ENCODE peak calls at places on chromosome 4, in five cellular contexts. One of them, this sample, is unnamed.
A peak's percentile ranks its signal among the peaks of the same experiment; 100 is the strongest.

GRCh38 chr4:142416121-142416520 is 430.0 kb downstream of the INPP4B start:
- DNase-seq in WTC11: no peak
- DNase-seq in right lobe of liver: no peak
- DNase-seq in NCI-H2081: no peak
- DNase-seq in stimulated activated CD8-positive, alpha-beta memory T cell treated with anti-CD3 and anti-CD28 coated beads, Interleukin-15, amount 100 ng/mL, for 48 hours: no peak
- DNase-seq in this sample: no peak

GRCh38 chr4:176400816-176401461 is 81.2 kb downstream of the SPCS3 start:
- DNase-seq in WTC11: no peak
- DNase-seq in right lobe of liver: no peak
- DNase-seq in NCI-H2081: no peak
- DNase-seq in stimulated activated CD8-positive, alpha-beta memory T cell treated with anti-CD3 and anti-CD28 coated beads, Interleukin-15, amount 100 ng/mL, for 48 hours: no peak
- DNase-seq in this sample: no peak

GRCh38 chr4:5192271-5192670 is 141.0 kb downstream of the STK32B start:
- DNase-seq in WTC11: no peak
- DNase-seq in right lobe of liver: no peak
- DNase-seq in NCI-H2081: no peak
- DNase-seq in stimulated activated CD8-positive, alpha-beta memory T cell treated with anti-CD3 and anti-CD28 coated beads, Interleukin-15, amount 100 ng/mL, for 48 hours: no peak
- DNase-seq in this sample: no peak

GRCh38 chr4:93313207-93313606 is 515.3 kb upstream of the ATOH1 start:
- DNase-seq in WTC11: no peak
- DNase-seq in right lobe of liver: no peak
- DNase-seq in NCI-H2081: no peak
- DNase-seq in stimulated activated CD8-positive, alpha-beta memory T cell treated with anti-CD3 and anti-CD28 coated beads, Interleukin-15, amount 100 ng/mL, for 48 hours: no peak
- DNase-seq in this sample: no peak

GRCh38 chr4:10078481-10079233 is 37.9 kb downstream of the WDR1 start:
- DNase-seq in WTC11: peak; percentile 3
- DNase-seq in right lobe of liver: peak; percentile 44
- DNase-seq in NCI-H2081: no peak
- DNase-seq in stimulated activated CD8-positive, alpha-beta memory T cell treated with anti-CD3 and anti-CD28 coated beads, Interleukin-15, amount 100 ng/mL, for 48 hours: no peak
- DNase-seq in this sample: peak; percentile 64

GRCh38 chr4:138645289-138645688 is 370.3 kb upstream of the NOCT start:
- DNase-seq in WTC11: no peak
- DNase-seq in right lobe of liver: no peak
- DNase-seq in NCI-H2081: no peak
- DNase-seq in stimulated activated CD8-positive, alpha-beta memory T cell treated with anti-CD3 and anti-CD28 coated beads, Interleukin-15, amount 100 ng/mL, for 48 hours: no peak
- DNase-seq in this sample: no peak

GRCh38 chr4:52260507-52261302 is 209.6 kb downstream of the SPATA18 start:
- DNase-seq in WTC11: no peak
- DNase-seq in right lobe of liver: no peak
- DNase-seq in NCI-H2081: no peak
- DNase-seq in stimulated activated CD8-positive, alpha-beta memory T cell treated with anti-CD3 and anti-CD28 coated beads, Interleukin-15, amount 100 ng/mL, for 48 hours: no peak
- DNase-seq in this sample: no peak

GRCh38 chr4:162499478-162499877 is 335.7 kb upstream of the FSTL5 start:
- DNase-seq in WTC11: no peak
- DNase-seq in right lobe of liver: no peak
- DNase-seq in NCI-H2081: no peak
- DNase-seq in stimulated activated CD8-positive, alpha-beta memory T cell treated with anti-CD3 and anti-CD28 coated beads, Interleukin-15, amount 100 ng/mL, for 48 hours: no peak
- DNase-seq in this sample: no peak

GRCh38 chr4:100261346-100261745 is 71.1 kb upstream of the DDIT4L start:
- DNase-seq in WTC11: no peak
- DNase-seq in right lobe of liver: no peak
- DNase-seq in NCI-H2081: no peak
- DNase-seq in stimulated activated CD8-positive, alpha-beta memory T cell treated with anti-CD3 and anti-CD28 coated beads, Interleukin-15, amount 100 ng/mL, for 48 hours: no peak
- DNase-seq in this sample: no peak

GRCh38 chr4:155679343-155679742 is 12.7 kb downstream of the GUCY1A1 start:
- DNase-seq in WTC11: no peak
- DNase-seq in right lobe of liver: no peak
- DNase-seq in NCI-H2081: no peak
- DNase-seq in stimulated activated CD8-positive, alpha-beta memory T cell treated with anti-CD3 and anti-CD28 coated beads, Interleukin-15, amount 100 ng/mL, for 48 hours: no peak
- DNase-seq in this sample: peak; percentile 49

GRCh38 chr4:924107-925096 is 7.7 kb downstream of the GAK start:
- DNase-seq in WTC11: no peak
- DNase-seq in right lobe of liver: no peak
- DNase-seq in NCI-H2081: no peak
- DNase-seq in stimulated activated CD8-positive, alpha-beta memory T cell treated with anti-CD3 and anti-CD28 coated beads, Interleukin-15, amount 100 ng/mL, for 48 hours: peak; percentile 25
- DNase-seq in this sample: peak; percentile 55

GRCh38 chr4:147368948-147369347 is 111.9 kb upstream of the EDNRA start:
- DNase-seq in WTC11: no peak
- DNase-seq in right lobe of liver: no peak
- DNase-seq in NCI-H2081: no peak
- DNase-seq in stimulated activated CD8-positive, alpha-beta memory T cell treated with anti-CD3 and anti-CD28 coated beads, Interleukin-15, amount 100 ng/mL, for 48 hours: no peak
- DNase-seq in this sample: no peak

GRCh38 chr4:56907009-56907408 is 691 bp upstream of the REST start:
- DNase-seq in WTC11: peak; percentile 35
- DNase-seq in right lobe of liver: no peak
- DNase-seq in NCI-H2081: no peak
- DNase-seq in stimulated activated CD8-positive, alpha-beta memory T cell treated with anti-CD3 and anti-CD28 coated beads, Interleukin-15, amount 100 ng/mL, for 48 hours: no peak
- DNase-seq in this sample: no peak

GRCh38 chr4:140047017-140047640 is 106.9 kb downstream of the MAML3 start:
- DNase-seq in WTC11: peak; percentile 12
- DNase-seq in right lobe of liver: no peak
- DNase-seq in NCI-H2081: no peak
- DNase-seq in stimulated activated CD8-positive, alpha-beta memory T cell treated with anti-CD3 and anti-CD28 coated beads, Interleukin-15, amount 100 ng/mL, for 48 hours: no peak
- DNase-seq in this sample: no peak

GRCh38 chr4:106914223-106914622 is 121.9 kb downstream of the DKK2 start:
- DNase-seq in WTC11: no peak
- DNase-seq in right lobe of liver: no peak
- DNase-seq in NCI-H2081: no peak
- DNase-seq in stimulated activated CD8-positive, alpha-beta memory T cell treated with anti-CD3 and anti-CD28 coated beads, Interleukin-15, amount 100 ng/mL, for 48 hours: no peak
- DNase-seq in this sample: no peak

GRCh38 chr4:64144994-64145393 is 264.3 kb downstream of the TECRL start:
- DNase-seq in WTC11: no peak
- DNase-seq in right lobe of liver: no peak
- DNase-seq in NCI-H2081: peak; percentile 84
- DNase-seq in stimulated activated CD8-positive, alpha-beta memory T cell treated with anti-CD3 and anti-CD28 coated beads, Interleukin-15, amount 100 ng/mL, for 48 hours: no peak
- DNase-seq in this sample: no peak

GRCh38 chr4:48109413-48110263 is 24.4 kb downstream of the TXK start:
- DNase-seq in WTC11: no peak
- DNase-seq in right lobe of liver: no peak
- DNase-seq in NCI-H2081: peak; percentile 47
- DNase-seq in stimulated activated CD8-positive, alpha-beta memory T cell treated with anti-CD3 and anti-CD28 coated beads, Interleukin-15, amount 100 ng/mL, for 48 hours: no peak
- DNase-seq in this sample: no peak

GRCh38 chr4:124177647-124178425 is 534.7 kb downstream of the ANKRD50 start:
- DNase-seq in WTC11: no peak
- DNase-seq in right lobe of liver: no peak
- DNase-seq in NCI-H2081: no peak
- DNase-seq in stimulated activated CD8-positive, alpha-beta memory T cell treated with anti-CD3 and anti-CD28 coated beads, Interleukin-15, amount 100 ng/mL, for 48 hours: no peak
- DNase-seq in this sample: no peak

GRCh38 chr4:22268350-22269025 is 247.4 kb downstream of the ADGRA3 start:
- DNase-seq in WTC11: no peak
- DNase-seq in right lobe of liver: no peak
- DNase-seq in NCI-H2081: no peak
- DNase-seq in stimulated activated CD8-positive, alpha-beta memory T cell treated with anti-CD3 and anti-CD28 coated beads, Interleukin-15, amount 100 ng/mL, for 48 hours: no peak
- DNase-seq in this sample: no peak

GRCh38 chr4:175422331-175422730 is 389.7 kb downstream of the GPM6A start:
- DNase-seq in WTC11: no peak
- DNase-seq in right lobe of liver: no peak
- DNase-seq in NCI-H2081: no peak
- DNase-seq in stimulated activated CD8-positive, alpha-beta memory T cell treated with anti-CD3 and anti-CD28 coated beads, Interleukin-15, amount 100 ng/mL, for 48 hours: no peak
- DNase-seq in this sample: no peak

GRCh38 chr4:166846939-166847338 is 387.4 kb downstream of the SPOCK3 start:
- DNase-seq in WTC11: no peak
- DNase-seq in right lobe of liver: no peak
- DNase-seq in NCI-H2081: no peak
- DNase-seq in stimulated activated CD8-positive, alpha-beta memory T cell treated with anti-CD3 and anti-CD28 coated beads, Interleukin-15, amount 100 ng/mL, for 48 hours: no peak
- DNase-seq in this sample: no peak

GRCh38 chr4:127047930-127048329 is 584.8 kb upstream of the INTU start:
- DNase-seq in WTC11: no peak
- DNase-seq in right lobe of liver: no peak
- DNase-seq in NCI-H2081: no peak
- DNase-seq in stimulated activated CD8-positive, alpha-beta memory T cell treated with anti-CD3 and anti-CD28 coated beads, Interleukin-15, amount 100 ng/mL, for 48 hours: no peak
- DNase-seq in this sample: no peak

This sample was measured in kidney.